ENCODE peak calls at places on chromosomes 4 and X, in four cellular contexts. J is lower leg skin, G is ACHN, T is D341Med. I is an unnamed sample.

GRCh38 chr4:157271166-157271869 is 50.8 kb downstream of the GRIA2 start:
- DNase-seq in T (no peak), G (peak; percentile 52), J (no peak), I (peak; percentile 3)

GRCh38 chrX:50920132-50920531 is 9.6 kb downstream of the BMP15 start:
- DNase-seq in J (no peak), G (peak; percentile 33), T (no peak), I (no peak)

GRCh38 chr4:124883642-124884041 is 171.1 kb upstream of the ANKRD50 start:
- DNase-seq in T (no peak), G (no peak), J (no peak), I (no peak)

GRCh38 chr4:138868562-138868961 is 147.0 kb upstream of the NOCT start:
- DNase-seq in G (no peak), T (no peak), J (no peak), I (no peak)

GRCh38 chrX:50579955-50580354 is 109.3 kb upstream of the DGKK start:
- DNase-seq in G (peak; percentile 50), T (peak; percentile 41), J (no peak), I (peak; percentile 67)

GRCh38 chrX:149286940-149287349 is 218.2 kb downstream of the IDS start:
- DNase-seq in T (peak; percentile 53), J (no peak), G (peak; percentile 7), I (peak; percentile 52)

GRCh38 chrX:71117358-71117757 is 1.0 kb upstream of the MED12 start:
- DNase-seq in T (no peak), G (no peak), J (no peak), I (no peak)

GRCh38 chr4:110033994-110034393 is 121.3 kb downstream of the EGF start:
- DNase-seq in G (no peak), J (no peak), T (no peak), I (no peak)

GRCh38 chrX:129599499-129599898 is 55.3 kb downstream of the APLN start:
- DNase-seq in T (no peak), G (no peak), J (no peak), I (no peak)

GRCh38 chr4:2261110-2261852 is 628 bp downstream of the MXD4 start:
- DNase-seq in G (peak; percentile 59), T (peak; percentile 91), J (peak; percentile 87), I (peak; percentile 60)